ENCODE peak calls at places on chromosomes 13 and 19, in four cellular contexts. Z, E, S and N are unnamed samples.

GRCh38 chr13:61417171-61417570 is 1.5 kb upstream of the PCDH20 start:
- DNase-seq in Z (no peak), E (no peak), S (no peak), N (no peak)

GRCh38 chr13:99442273-99442895 is 58.9 kb upstream of the TM9SF2 start:
- DNase-seq in Z (peak; percentile 47), E (no peak), S (peak; percentile 68), N (no peak)

GRCh38 chr19:30609656-30610270 is 237.6 kb downstream of the ZNF536 start:
- DNase-seq in S (no peak), Z (no peak), E (no peak), N (no peak)

GRCh38 chr19:57803265-57803593 is 11.5 kb downstream of the ZNF552 start:
- DNase-seq in S (no peak), E (no peak), Z (no peak), N (no peak)

GRCh38 chr13:85434927-85435326 is 364.3 kb downstream of the SLITRK6 start:
- DNase-seq in E (no peak), S (no peak), Z (no peak), N (no peak)

GRCh38 chr13:23789576-23790346 is 99.4 kb downstream of the MIPEP start:
- DNase-seq in Z (no peak), S (peak; percentile 23), E (no peak), N (no peak)

GRCh38 chr19:43623889-43624670 is 4.7 kb upstream of the ZNF428 start:
- DNase-seq in Z (no peak), S (no peak), E (no peak), N (no peak)

GRCh38 chr13:77574076-77574475 is 38.6 kb downstream of the SCEL start:
- DNase-seq in Z (no peak), S (no peak), E (no peak), N (no peak)

GRCh38 chr19:3849092-3849491 is 19.7 kb downstream of the ZFR2 start:
- DNase-seq in S (no peak), Z (peak; percentile 33), E (no peak), N (no peak)

GRCh38 chr13:31048521-31048920 is 113.2 kb downstream of the HSPH1 start:
- DNase-seq in S (peak; percentile 32), E (no peak), Z (no peak), N (no peak)

GRCh38 chr13:93446256-93446655 is 219.6 kb downstream of the GPC6 start:
- DNase-seq in E (no peak), S (no peak), Z (no peak), N (no peak)

GRCh38 chr13:66519259-66519658 is 710.9 kb downstream of the PCDH9 start:
- DNase-seq in S (no peak), Z (no peak), E (no peak), N (no peak)

GRCh38 chr13:52026246-52026626 is 1.7 kb downstream of the UTP14C start:
- DNase-seq in S (no peak), E (no peak), Z (no peak), N (no peak)

GRCh38 chr13:48862572-48862971 is 113.1 kb upstream of the FNDC3A start:
- DNase-seq in E (no peak), S (no peak), Z (no peak), N (no peak)

GRCh38 chr13:33218020-33218419 is 67.5 kb downstream of the STARD13 start:
- DNase-seq in E (no peak), Z (no peak), S (peak; percentile 46), N (no peak)

GRCh38 chr19:54459282-54460229 is 4.0 kb downstream of the LENG9 start:
- DNase-seq in E (peak; percentile 64), Z (no peak), S (no peak), N (no peak)

GRCh38 chr13:109941951-109942350 is 155.6 kb upstream of the IRS2 start:
- DNase-seq in S (peak; percentile 47), E (no peak), Z (no peak), N (no peak)